ENCODE peak calls at places on chromosome 2, in eight cellular contexts. O is endothelial cell; V is CD8-positive, alpha-beta T cell; C is stomach; L is colonic mucosa; X is GM12865; B is tibial nerve; Q is uterus. F is an unnamed sample.

GRCh38 chr2:126882736-126883660 is 15.7 kb upstream of the TEX51 start:
- DNase-seq in O (no peak), V (no peak), C (no peak), L (no peak), X (no peak), B (no peak), Q (no peak), F (no peak)

GRCh38 chr2:52880872-52881271 is 886.7 kb upstream of the CHAC2 start:
- DNase-seq in O (no peak), V (no peak), C (no peak), L (no peak), X (no peak), B (no peak), Q (no peak), F (no peak)

GRCh38 chr2:112644933-112645395 is 775 bp upstream of the SLC20A1 start:
- DNase-seq in O (no peak), V (peak; percentile 6), C (no peak), L (no peak), X (no peak), B (no peak), Q (no peak), F (no peak)

GRCh38 chr2:142893241-142893640 is 15.8 kb downstream of the KYNU start:
- DNase-seq in O (no peak), V (no peak), C (no peak), L (no peak), X (no peak), B (no peak), Q (no peak), F (no peak)

GRCh38 chr2:72813841-72814240 is 12.0 kb downstream of the EXOC6B start:
- DNase-seq in O (no peak), V (no peak), C (no peak), L (no peak), X (no peak), B (no peak), Q (no peak), F (peak; percentile 36)

GRCh38 chr2:12169721-12170120 is 423.3 kb downstream of the LPIN1 start:
- DNase-seq in O (peak; percentile 11), V (no peak), C (no peak), L (no peak), X (no peak), B (no peak), Q (peak; percentile 35), F (peak; percentile 92)

GRCh38 chr2:97743913-97744312 is 30.5 kb downstream of the ZAP70 start:
- DNase-seq in O (no peak), V (no peak), C (no peak), L (no peak), X (no peak), B (no peak), Q (no peak), F (no peak)

GRCh38 chr2:201254331-201254730 is 6.0 kb upstream of the CASP8 start:
- DNase-seq in O (no peak), V (no peak), C (peak; percentile 43), L (peak; percentile 63), X (no peak), B (no peak), Q (no peak), F (peak; percentile 25)

GRCh38 chr2:105744091-105744908 is 412 bp upstream of the NCK2 start:
- DNase-seq in O (peak; percentile 78), V (peak; percentile 37), C (peak; percentile 68), L (peak; percentile 63), X (peak; percentile 73), B (no peak), Q (peak; percentile 52), F (no peak)

GRCh38 chr2:98869272-98869641 is 66.8 kb downstream of the CRACDL start:
- DNase-seq in O (no peak), V (no peak), C (peak; percentile 92), L (peak; percentile 90), X (no peak), B (no peak), Q (no peak), F (no peak)

GRCh38 chr2:16225545-16225944 is 285.2 kb downstream of the MYCN start:
- DNase-seq in O (no peak), V (no peak), C (no peak), L (no peak), X (no peak), B (no peak), Q (no peak), F (no peak)

GRCh38 chr2:186559848-186560247 is 30.0 kb upstream of the ITGAV start:
- DNase-seq in O (no peak), V (no peak), C (no peak), L (no peak), X (peak; percentile 70), B (no peak), Q (no peak), F (no peak)

GRCh38 chr2:219398721-219399333 is 11.1 kb upstream of the DNPEP start:
- DNase-seq in O (no peak), V (no peak), C (no peak), L (peak; percentile 63), X (no peak), B (no peak), Q (no peak), F (peak; percentile 12)

GRCh38 chr2:109702250-109702985 is 88.3 kb downstream of the SOWAHC start:
- DNase-seq in O (no peak), V (no peak), C (no peak), L (no peak), X (no peak), B (no peak), Q (no peak), F (peak; percentile 50)

GRCh38 chr2:176067587-176068002 is 16.2 kb downstream of the EVX2 start:
- DNase-seq in O (peak; percentile 12), V (no peak), C (no peak), L (no peak), X (no peak), B (no peak), Q (no peak), F (no peak)

GRCh38 chr2:16291226-16291625 is 350.9 kb downstream of the MYCN start:
- DNase-seq in O (no peak), V (no peak), C (no peak), L (no peak), X (no peak), B (no peak), Q (no peak), F (no peak)

GRCh38 chr2:20050104-20050711 is 1.2 kb downstream of the LAPTM4A start:
- DNase-seq in O (no peak), V (no peak), C (no peak), L (peak; percentile 46), X (peak; percentile 58), B (no peak), Q (no peak), F (peak; percentile 51)

GRCh38 chr2:70089946-70090523 is 2.8 kb downstream of the PCBP1 start:
- DNase-seq in O (no peak), V (no peak), C (no peak), L (no peak), X (no peak), B (no peak), Q (no peak), F (no peak)

DNA sequence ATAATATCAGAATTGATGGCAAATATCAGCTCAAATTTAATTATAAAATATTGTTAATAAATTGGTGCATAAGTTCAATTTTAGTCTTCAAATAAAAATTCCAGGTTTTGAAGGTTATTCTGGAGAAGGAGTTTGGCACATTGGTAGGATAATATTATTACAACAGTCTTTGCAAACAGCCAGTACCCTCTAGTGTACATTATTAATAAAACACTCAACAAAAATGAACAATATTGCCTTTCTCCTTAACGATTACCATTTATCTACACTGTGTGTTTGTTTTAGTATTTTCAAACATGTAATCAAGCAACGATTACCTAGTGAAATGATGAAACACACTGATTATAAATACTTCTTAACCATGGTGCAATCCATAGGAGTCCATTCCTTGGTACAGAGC is 334.0 kb upstream of the FSIP2 start:
- DNase-seq in O (no peak), V (no peak), C (no peak), L (no peak), X (no peak), B (no peak), Q (no peak), F (no peak)
- TF ChIP-seq CTCF in O (no peak), V (no peak), C (no peak), L (no peak), X (no peak), B (no peak), Q (no peak), F (no peak)

GRCh38 chr2:529852-530251 is 147.4 kb downstream of the TMEM18 start:
- DNase-seq in O (no peak), V (no peak), C (no peak), L (no peak), X (no peak), B (no peak), Q (no peak), F (no peak)

GRCh38 chr2:538646-539045 is 138.6 kb downstream of the TMEM18 start:
- DNase-seq in O (no peak), V (no peak), C (no peak), L (no peak), X (no peak), B (no peak), Q (no peak), F (no peak)

GRCh38 chr2:529425-529824 is 147.8 kb downstream of the TMEM18 start:
- DNase-seq in O (no peak), V (no peak), C (no peak), L (no peak), X (no peak), B (no peak), Q (no peak), F (peak; percentile 18)

GRCh38 chr2:535222-535621 is 142.0 kb downstream of the TMEM18 start:
- DNase-seq in O (no peak), V (no peak), C (no peak), L (no peak), X (no peak), B (no peak), Q (no peak), F (peak; percentile 9)
- TF ChIP-seq CTCF in O (peak; percentile 77), V (no peak), C (no peak), L (no peak), X (no peak), B (no peak), Q (no peak), F (peak; percentile 66)

GRCh38 chr2:231715499-231715837 is 7.1 kb downstream of the PTMA start:
- DNase-seq in O (no peak), V (no peak), C (no peak), L (no peak), X (no peak), B (no peak), Q (no peak), F (no peak)
- TF ChIP-seq CTCF in O (peak; percentile 32), V (peak; percentile 2), C (peak; percentile 46), L (no peak), X (no peak), B (no peak), Q (no peak), F (peak; percentile 43)

DNA sequence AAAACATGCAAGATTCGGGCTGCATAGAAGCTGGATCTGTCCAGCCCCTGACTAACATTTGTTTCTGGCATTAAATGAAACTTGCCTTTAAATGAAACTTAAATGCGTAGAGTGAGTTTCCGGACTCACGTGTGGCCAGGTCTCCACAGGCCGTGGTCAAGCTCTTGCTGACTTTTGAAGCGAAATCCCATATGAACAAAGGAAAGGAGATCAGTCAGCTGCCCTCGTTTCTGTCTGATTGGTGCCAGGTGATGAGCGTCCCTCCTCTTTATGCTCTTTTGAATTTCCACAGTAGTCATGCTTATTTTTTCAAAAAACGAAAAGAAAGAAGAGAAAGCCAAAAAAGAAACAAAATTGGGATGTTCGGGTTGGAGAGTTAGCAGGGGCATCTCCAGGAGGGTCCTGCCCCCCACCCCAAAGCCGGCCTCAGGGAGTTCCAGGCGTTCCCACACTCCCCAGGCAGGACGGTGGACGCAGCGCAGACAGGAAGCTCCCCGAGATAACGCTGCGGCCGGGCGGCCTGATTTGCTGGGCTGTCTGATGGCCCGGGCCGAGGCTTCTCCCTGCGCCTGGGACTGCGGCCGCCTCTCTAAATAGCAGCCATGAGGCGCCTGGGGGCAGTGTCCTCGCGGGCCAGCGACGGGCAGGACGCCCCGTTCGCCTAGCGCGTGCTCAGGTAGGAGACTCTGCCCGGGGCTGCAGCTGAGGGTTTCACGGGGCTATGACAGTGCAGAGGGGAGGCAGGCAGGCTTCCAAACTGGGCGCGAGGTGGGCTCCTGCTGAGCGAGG is at the start of gene COLEC11:
- DNase-seq in O (peak; percentile 32), V (no peak), C (no peak), L (no peak), X (no peak), B (no peak), Q (peak; percentile 37), F (no peak)
- TF ChIP-seq CTCF in O (no peak), V (no peak), C (no peak), L (no peak), X (no peak), B (no peak), Q (no peak), F (peak; percentile 12)